ENCODE peak calls at places on chromosome 6, in nine cellular contexts. X, N, M, W, C, K, L, A and B are unnamed samples.

GRCh38 chr6:24926639-24927038 is 9.1 kb downstream of the RIPOR2 start:
- DNase-seq in X (no peak), L (no peak), M (no peak), C (no peak), K (no peak), W (no peak), N (no peak), A (no peak), B (no peak)

GRCh38 chr6:90008908-90009501 is 114.7 kb downstream of the GJA10 start:
- DNase-seq in M (no peak), C (no peak), W (no peak), A (no peak), N (no peak), X (no peak), L (peak), K (no peak), B (no peak)

GRCh38 chr6:4253604-4254211 is 118.3 kb upstream of the ECI2 start:
- DNase-seq in N (peak), K (no peak), W (no peak), A (no peak), L (peak), C (peak), X (no peak), M (peak), B (peak)

GRCh38 chr6:53929340-53930120 is 134.7 kb downstream of the LRRC1 start:
- DNase-seq in X (no peak), C (no peak), K (no peak), A (no peak), M (no peak), W (no peak), N (no peak), L (no peak), B (no peak)

GRCh38 chr6:42503894-42504293 is 52.2 kb upstream of the TRERF1 start:
- DNase-seq in K (no peak), M (no peak), A (no peak), N (no peak), X (no peak), C (no peak), W (no peak), L (no peak), B (no peak)

GRCh38 chr6:80959034-80959433 is 793.4 kb downstream of the TENT5A start:
- DNase-seq in L (no peak), C (no peak), N (no peak), M (no peak), X (no peak), A (no peak), K (no peak), W (no peak), B (no peak)

GRCh38 chr6:82084324-82084920 is 163.1 kb downstream of the IBTK start:
- DNase-seq in C (no peak), K (no peak), N (no peak), A (no peak), M (no peak), X (no peak), L (no peak), W (no peak), B (no peak)

GRCh38 chr6:14312497-14312896 is 194.9 kb downstream of the CD83 start:
- DNase-seq in K (no peak), X (no peak), N (no peak), L (no peak), W (no peak), M (no peak), C (no peak), A (no peak), B (no peak)

GRCh38 chr6:156174026-156174880 is 602.9 kb upstream of the ARID1B start:
- DNase-seq in X (no peak), M (no peak), K (no peak), A (no peak), N (no peak), L (no peak), W (no peak), C (no peak), B (no peak)

GRCh38 chr6:142384455-142385332 is 82.9 kb downstream of the ADGRG6 start:
- DNase-seq in L (no peak), A (no peak), X (no peak), M (no peak), N (no peak), K (no peak), W (no peak), C (peak), B (no peak)

GRCh38 chr6:134714679-134715078 is 235.2 kb downstream of the ALDH8A1 start:
- DNase-seq in C (no peak), K (no peak), A (no peak), W (no peak), M (no peak), L (no peak), N (no peak), X (no peak), B (no peak)

GRCh38 chr6:134446901-134447300 is 129.0 kb upstream of the SGK1 start:
- DNase-seq in N (no peak), M (no peak), A (no peak), L (no peak), W (no peak), C (no peak), X (no peak), K (no peak), B (no peak)

GRCh38 chr6:38460216-38460615 is 179.5 kb downstream of the BTBD9 start:
- DNase-seq in A (no peak), N (peak), C (no peak), M (no peak), L (peak), X (no peak), W (no peak), K (no peak), B (no peak)

GRCh38 chr6:106731144-106731842 is 101.9 kb downstream of the QRSL1 start:
- DNase-seq in K (no peak), L (no peak), X (no peak), C (no peak), A (no peak), M (peak), W (no peak), N (no peak), B (no peak)

GRCh38 chr6:168393126-168393870 is 47.7 kb upstream of the SMOC2 start:
- DNase-seq in X (no peak), W (no peak), A (no peak), K (no peak), C (no peak), N (no peak), L (no peak), M (no peak), B (no peak)

GRCh38 chr6:108497883-108498282 is 62.8 kb upstream of the FOXO3 start:
- DNase-seq in M (no peak), C (peak), L (no peak), A (no peak), N (no peak), W (peak), X (no peak), K (peak), B (no peak)